ENCODE peak calls at places on chromosomes 1 and 21, in six cellular contexts. X, K, Y, L, R and V are unnamed samples.

GRCh38 chr1:34681481-34682451 is 73.1 kb upstream of the GJB5 start:
- DNase-seq in L (no peak), Y (no peak), R (no peak), X (peak), K (no peak), V (peak)

GRCh38 chr1:164604541-164604940 is 45.6 kb downstream of the PBX1 start:
- DNase-seq in L (no peak), K (no peak), Y (no peak), R (no peak), X (no peak), V (no peak)

GRCh38 chr1:104197516-104197915 is 447.8 kb downstream of the AMY1C start:
- DNase-seq in R (no peak), L (no peak), Y (no peak), X (no peak), K (no peak), V (no peak)

GRCh38 chr1:209900734-209901133 is 37.3 kb upstream of the SYT14 start:
- DNase-seq in K (no peak), X (no peak), R (no peak), L (no peak), Y (no peak), V (no peak)

GRCh38 chr1:6461237-6461530 is 4.8 kb downstream of the TNFRSF25 start:
- DNase-seq in X (no peak), L (no peak), R (no peak), K (no peak), Y (no peak), V (no peak)

GRCh38 chr1:87826639-87827345 is 498.1 kb downstream of the LMO4 start:
- DNase-seq in Y (peak), R (peak), X (peak), L (peak), K (no peak), V (peak)

GRCh38 chr1:12167493-12168429 is 970 bp downstream of the TNFRSF1B start:
- DNase-seq in Y (no peak), R (no peak), K (no peak), X (no peak), L (no peak), V (no peak)

GRCh38 chr1:31669786-31670582 is 25.3 kb upstream of the PEF1 start:
- DNase-seq in Y (peak), K (peak), R (peak), L (peak), X (peak), V (peak)

GRCh38 chr1:233561708-233562426 is 52.0 kb upstream of the KCNK1 start:
- DNase-seq in Y (no peak), L (no peak), R (no peak), K (no peak), X (no peak), V (no peak)

GRCh38 chr1:229068266-229069043 is 202.5 kb upstream of the RAB4A start:
- DNase-seq in R (no peak), X (peak), Y (peak), K (peak), L (no peak), V (no peak)

GRCh38 chr1:51044199-51044598 is 57.8 kb upstream of the C1orf185 start:
- DNase-seq in R (no peak), L (no peak), K (no peak), Y (no peak), X (no peak), V (no peak)

GRCh38 chr21:44785620-44786344 is 15.8 kb downstream of the UBE2G2 start:
- DNase-seq in R (no peak), X (no peak), K (no peak), L (no peak), Y (no peak), V (no peak)

GRCh38 chr1:19651141-19651737 is 7.1 kb downstream of the NBL1 start:
- DNase-seq in R (peak), K (no peak), X (peak), Y (peak), L (peak), V (no peak)

GRCh38 chr1:23801876-23802275 is 1.3 kb upstream of the GALE start:
- DNase-seq in K (no peak), R (no peak), L (no peak), X (no peak), Y (no peak), V (no peak)

GRCh38 chr1:198936371-198937083 is 297.7 kb downstream of the PTPRC start:
- DNase-seq in L (no peak), X (no peak), K (no peak), Y (no peak), R (no peak), V (no peak)

GRCh38 chr21:45410151-45410864 is 5.3 kb downstream of the COL18A1 start:
- DNase-seq in R (peak), K (no peak), L (peak), Y (peak), X (no peak), V (no peak)

GRCh38 chr1:233269656-233270055 is 25.9 kb downstream of the PCNX2 start:
- DNase-seq in X (no peak), R (no peak), Y (no peak), L (no peak), K (no peak), V (no peak)

GRCh38 chr1:186440584-186440983 is 20.3 kb downstream of the PDC start:
- DNase-seq in R (no peak), L (no peak), K (no peak), Y (no peak), X (peak), V (no peak)

GRCh38 chr1:94544706-94545490 is 3.3 kb upstream of the F3 start:
- DNase-seq in K (no peak), Y (no peak), X (no peak), L (no peak), R (no peak), V (no peak)

GRCh38 chr1:225629483-225629882 is 23.4 kb downstream of the ENAH start:
- DNase-seq in Y (no peak), R (no peak), X (no peak), L (no peak), K (no peak), V (no peak)
- H3K27ac ChIP-seq in Y (no peak), R (no peak), X (no peak), L (no peak), K (no peak), V (no peak)

GRCh38 chr1:41431490-41432350 is 52.8 kb downstream of the EDN2 start:
- DNase-seq in R (peak), Y (no peak), X (no peak), L (peak), K (peak), V (no peak)
- TF ChIP-seq CTCF in R (no peak), Y (no peak), X (no peak), L (no peak), K (no peak), V (no peak)

DNA sequence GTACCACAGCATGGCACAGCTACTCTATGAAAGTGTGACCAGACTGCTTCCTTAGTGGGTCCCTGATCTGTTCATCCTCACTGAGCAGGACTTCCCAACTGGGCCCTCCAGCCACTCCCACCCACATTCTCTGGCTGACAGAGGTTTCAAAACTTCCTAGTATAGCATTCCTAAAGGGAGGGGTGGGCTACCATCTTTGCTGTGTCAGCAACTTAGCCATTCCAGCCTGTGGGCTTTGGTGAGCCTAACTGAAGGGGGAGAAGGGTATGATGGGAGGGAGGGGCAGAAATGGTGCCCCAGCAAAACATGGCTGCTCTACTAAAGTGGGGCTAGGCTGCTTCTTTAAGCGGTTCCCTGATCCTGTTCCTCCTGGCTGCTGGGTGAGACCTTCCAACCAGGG is 265.2 kb upstream of the ADGRL4 start:
- DNase-seq in X (no peak), L (no peak), Y (no peak), K (no peak), R (no peak), V (no peak)
- H3K27ac ChIP-seq in X (no peak), L (no peak), Y (no peak), K (no peak), R (no peak), V (no peak)

GRCh38 chr21:31218830-31219608 is 125.0 kb downstream of the TIAM1 start:
- DNase-seq in L (peak), X (no peak), Y (peak), R (peak), K (peak), V (peak)

GRCh38 chr21:31216206-31216605 is 127.9 kb downstream of the TIAM1 start:
- DNase-seq in X (no peak), R (no peak), L (no peak), K (no peak), Y (no peak), V (no peak)

GRCh38 chr21:31213787-31214186 is 130.3 kb downstream of the TIAM1 start:
- DNase-seq in X (no peak), R (no peak), L (no peak), Y (no peak), K (no peak), V (no peak)
- TF ChIP-seq CTCF in X (no peak), R (no peak), L (no peak), Y (no peak), K (no peak), V (no peak)

GRCh38 chr1:212035123-212035834 is at the start of the genes DTL and INTS7:
- DNase-seq in X (peak), L (peak), K (peak), R (peak), Y (peak), V (peak)

GRCh38 chr1:212034516-212035122 is 738 bp downstream of the INTS7 start:
- DNase-seq in X (no peak), K (no peak), L (no peak), Y (no peak), R (peak), V (no peak)

GRCh38 chr1:212035835-212036605 is 472 bp downstream of the DTL start:
- DNase-seq in X (no peak), L (no peak), R (no peak), K (no peak), Y (no peak), V (no peak)

GRCh38 chr1:212030936-212031528 is 4.3 kb downstream of the INTS7 start:
- DNase-seq in Y (no peak), L (no peak), X (peak), R (no peak), K (no peak), V (no peak)
- H3K27ac ChIP-seq in Y (no peak), L (no peak), X (peak), R (no peak), K (no peak), V (no peak)

GRCh38 chr21:26834181-26834945 is 10.8 kb downstream of the ADAMTS1 start:
- DNase-seq in L (no peak), R (no peak), X (no peak), K (no peak), Y (no peak), V (no peak)
- TF ChIP-seq CTCF in L (no peak), R (no peak), X (no peak), K (peak), Y (peak), V (no peak)

GRCh38 chr1:181514298-181515290 is 31.3 kb downstream of the CACNA1E start:
- DNase-seq in K (no peak), L (no peak), R (no peak), Y (no peak), X (no peak), V (no peak)

GRCh38 chr1:181513786-181514297 is 30.5 kb downstream of the CACNA1E start:
- DNase-seq in R (no peak), L (no peak), Y (no peak), K (no peak), X (no peak), V (no peak)

GRCh38 chr1:181518152-181518551 is 34.8 kb downstream of the CACNA1E start:
- DNase-seq in L (no peak), Y (no peak), X (no peak), K (no peak), R (no peak), V (no peak)

GRCh38 chr1:181517181-181517875 is 34.0 kb downstream of the CACNA1E start:
- DNase-seq in Y (no peak), K (no peak), X (no peak), R (no peak), L (no peak), V (no peak)

GRCh38 chr1:181516706-181517105 is 33.4 kb downstream of the CACNA1E start:
- DNase-seq in X (no peak), R (no peak), L (no peak), K (no peak), Y (no peak), V (no peak)
- H3K27ac ChIP-seq in X (no peak), R (no peak), L (no peak), K (no peak), Y (no peak), V (no peak)